ENCODE peak calls at places on chromosomes 2 and 18, in six cellular contexts. C is astrocyte, P is body of pancreas, E is Peyer's patch, S is tibial artery, A is fibroblast of lung. H is an unnamed sample. For H3K4me1, the result is how much of the 10 kb centered on the place peaks cover.

GRCh38 chr2:84393829-84394228 is 65.3 kb downstream of the SUCLG1 start:
- DNase-seq in C (peak), P (no peak), S (no peak), E (no peak), A (peak), H (no peak)

GRCh38 chr18:8001711-8002110 is 434.6 kb downstream of the PTPRM start:
- DNase-seq in S (no peak), C (no peak), E (no peak), P (no peak), A (no peak), H (no peak)

GRCh38 chr18:5627756-5628511 is 84.1 kb upstream of the EPB41L3 start:
- DNase-seq in A (no peak), C (no peak), S (no peak), E (peak), P (no peak), H (peak)

GRCh38 chr18:45722899-45723298 is 1.1 kb upstream of the SLC14A1 start:
- DNase-seq in C (peak), P (peak), S (peak), E (peak), A (peak), H (peak)

GRCh38 chr2:12607971-12608370 is 108.8 kb upstream of the TRIB2 start:
- DNase-seq in E (no peak), A (peak), S (no peak), P (no peak), C (peak), H (no peak)

GRCh38 chr2:240351826-240352426 is 83.5 kb upstream of the GPC1 start:
- DNase-seq in S (no peak), A (no peak), P (no peak), E (no peak), C (no peak), H (no peak)

GRCh38 chr18:62071071-62071470 is 115.8 kb downstream of the PIGN start:
- DNase-seq in S (no peak), P (no peak), C (no peak), A (peak), E (no peak), H (no peak)

GRCh38 chr2:27370816-27371620 is 602 bp downstream of the SNX17 start:
- DNase-seq in C (peak), E (peak), S (no peak), P (no peak), A (peak), H (peak)

GRCh38 chr2:178529194-178529593 is 48.9 kb downstream of the PLEKHA3 start:
- DNase-seq in S (no peak), P (no peak), C (no peak), E (no peak), A (no peak), H (no peak)

GRCh38 chr2:96412307-96413066 is 76.9 kb downstream of the NCAPH start:
- DNase-seq in E (no peak), S (no peak), A (peak), P (no peak), C (no peak), H (no peak)

GRCh38 chr2:75221872-75222271 is 22.6 kb upstream of the TACR1 start:
- DNase-seq in P (no peak), A (peak), S (no peak), E (no peak), C (peak), H (no peak)

GRCh38 chr2:197993830-197994229 is 189.4 kb downstream of the PLCL1 start:
- DNase-seq in A (peak), C (peak), S (no peak), E (no peak), P (no peak), H (no peak)

GRCh38 chr2:204228169-204228940 is 291.8 kb downstream of the ICOS start:
- DNase-seq in E (no peak), S (no peak), P (no peak), A (no peak), C (no peak), H (peak)

GRCh38 chr2:216294305-216294704 is 78.0 kb downstream of the MARCHF4 start:
- DNase-seq in P (no peak), C (no peak), S (no peak), A (no peak), E (no peak), H (peak)

GRCh38 chr2:178419123-178419522 is 31.9 kb downstream of the PRKRA start:
- DNase-seq in E (no peak), P (no peak), S (no peak), A (no peak), C (no peak), H (no peak)

GRCh38 chr2:207483477-207483876 is 46.3 kb upstream of the CREB1 start:
- DNase-seq in C (peak), E (no peak), S (no peak), P (no peak), A (peak), H (no peak)

GRCh38 chr2:207482630-207483029 is 47.1 kb upstream of the CREB1 start:
- DNase-seq in C (peak), E (no peak), A (peak), S (no peak), P (no peak), H (no peak)

GRCh38 chr2:207480521-207481034 is 49.2 kb upstream of the CREB1 start:
- DNase-seq in A (no peak), S (no peak), E (no peak), P (no peak), C (no peak), H (no peak)

GRCh38 chr2:207483066-207483465 is 46.7 kb upstream of the CREB1 start:
- DNase-seq in P (no peak), A (no peak), E (no peak), C (no peak), S (no peak), H (no peak)

DNA sequence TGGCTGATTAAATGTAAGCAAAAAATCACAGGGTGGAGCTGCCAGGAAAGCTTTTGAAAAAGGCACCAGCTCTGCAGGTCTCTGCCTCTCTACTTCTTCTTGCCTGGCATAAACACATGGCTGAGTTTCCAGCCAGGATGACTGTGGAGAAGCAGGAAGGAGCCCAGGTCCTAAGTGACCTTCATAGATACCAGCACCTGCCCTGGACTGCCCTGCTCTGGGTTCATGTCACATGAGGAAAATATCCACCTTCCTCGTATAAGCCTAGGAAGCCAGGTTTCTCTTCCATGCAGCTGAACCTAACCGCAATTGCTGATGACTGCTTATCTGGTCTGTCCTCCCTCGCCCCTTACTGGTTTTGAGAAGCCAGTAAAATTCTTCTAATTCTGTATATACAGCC is 47.8 kb upstream of the CREB1 start:
- DNase-seq in S (no peak), A (no peak), P (no peak), C (no peak), E (no peak), H (no peak)
- H3K4me3 ChIP-seq in S (no peak), A (no peak), P (no peak), C (no peak), E (no peak), H (no peak)

GRCh38 chr2:11292464-11293255 is 51.8 kb downstream of the ROCK2 start:
- DNase-seq in E (no peak), P (no peak), C (peak), A (peak), S (no peak), H (peak)
- H3K27ac ChIP-seq in E (no peak), P (no peak), C (no peak), A (no peak), S (no peak), H (peak)

GRCh38 chr2:229910832-229911412 is 10.9 kb downstream of the TRIP12 start:
- DNase-seq in C (no peak), S (no peak), P (no peak), E (peak), A (no peak), H (peak)
- H3K4me1 ChIP-seq in C (under half), S (under half), P (under half), E (under half), A (under half), H (under half)

GRCh38 chr2:212711851-212712250 is 173.2 kb upstream of the ERBB4 start:
- DNase-seq in E (no peak), S (no peak), P (no peak), A (peak), C (peak), H (no peak)
- H3K4me3 ChIP-seq in E (no peak), S (no peak), P (no peak), A (no peak), C (no peak), H (no peak)

DNA sequence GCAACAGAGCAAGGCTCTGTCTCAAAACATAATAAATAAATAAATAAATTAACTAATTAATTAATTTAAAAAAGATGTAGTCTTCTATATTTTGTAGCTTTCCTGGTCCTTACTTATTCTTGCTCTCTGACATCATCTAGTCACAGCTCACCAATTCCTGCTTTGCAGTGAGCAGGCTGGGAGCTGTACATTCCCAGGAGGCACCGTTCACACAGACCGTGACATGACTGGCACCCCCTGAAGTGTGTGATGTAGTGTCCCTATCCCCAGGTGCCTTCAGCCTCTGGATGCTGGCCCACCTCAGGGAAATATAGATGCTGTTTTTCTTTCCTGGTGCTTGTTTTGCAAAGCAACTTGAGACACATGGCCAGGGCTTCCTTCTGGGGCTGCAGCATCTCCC is 76.2 kb downstream of the RHOB start:
- DNase-seq in C (no peak), P (no peak), E (no peak), S (no peak), A (no peak), H (peak)
- H3K27ac ChIP-seq in C (no peak), P (no peak), E (no peak), S (no peak), A (no peak), H (no peak)

GRCh38 chr2:231672617-231673347 is 35.5 kb upstream of the PTMA start:
- DNase-seq in S (no peak), P (no peak), A (peak), E (peak), C (no peak), H (peak)
- H3K4me1 ChIP-seq in S (under half), P (under half), A (under half), E (half or more), C (under half), H (under half)

GRCh38 chr2:181682026-181682789 is 1.9 kb upstream of the NEUROD1 start:
- DNase-seq in C (no peak), P (no peak), A (no peak), E (no peak), S (no peak), H (peak)

GRCh38 chr2:181679544-181679979 is 755 bp downstream of the NEUROD1 start:
- DNase-seq in C (no peak), P (no peak), A (no peak), S (no peak), E (no peak), H (peak)

GRCh38 chr2:181678744-181679543 is 1.4 kb downstream of the NEUROD1 start:
- DNase-seq in A (no peak), P (no peak), C (no peak), E (no peak), S (no peak), H (no peak)

GRCh38 chr2:181680937-181681811 is 857 bp upstream of the NEUROD1 start:
- DNase-seq in P (no peak), E (no peak), S (no peak), A (no peak), C (no peak), H (peak)

DNA sequence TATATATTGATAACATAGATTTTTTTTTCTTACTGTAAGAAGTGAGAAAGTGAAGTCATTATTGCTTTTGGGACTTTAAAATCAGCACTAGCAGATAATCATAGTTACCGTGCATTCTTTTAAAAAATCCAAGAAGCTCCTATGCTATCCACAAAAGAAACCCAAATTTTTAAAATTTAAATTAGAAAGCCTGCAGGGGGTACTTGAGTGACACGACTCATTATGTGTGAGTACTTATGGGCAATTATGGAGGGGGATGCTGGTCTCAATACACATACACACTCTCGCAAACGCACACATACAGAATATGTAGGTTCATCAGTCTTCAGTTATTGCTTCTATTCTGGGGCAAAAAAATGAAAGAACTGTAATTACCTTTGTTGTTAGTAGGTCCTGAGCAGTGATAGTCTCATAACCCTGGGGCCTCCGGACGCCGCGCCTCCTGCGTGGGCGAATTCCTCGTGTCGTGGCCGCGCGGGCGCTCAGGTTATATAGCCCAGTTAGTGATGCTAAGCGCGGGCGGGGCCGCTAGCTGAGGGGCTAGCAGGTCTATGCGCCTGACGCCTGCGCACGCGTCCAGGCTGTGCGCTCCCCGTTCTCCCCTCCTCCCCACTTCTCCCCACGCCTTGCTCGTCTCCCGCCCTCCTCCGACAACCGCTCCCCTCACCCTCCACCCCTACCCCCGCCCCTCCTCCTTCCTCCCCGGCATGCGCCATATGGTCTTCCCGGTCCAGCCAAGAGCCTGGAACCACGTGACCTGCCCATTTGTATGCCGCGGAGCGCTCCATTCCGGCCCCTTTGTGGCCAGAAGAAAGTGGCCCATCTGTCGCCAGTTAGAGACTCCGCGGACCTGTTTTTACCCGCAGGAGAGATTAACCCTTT is at the start of gene NEUROD1:
- DNase-seq in A (no peak), E (no peak), S (no peak), C (no peak), P (no peak), H (peak)
- H3K4me3 ChIP-seq in A (peak), E (no peak), S (no peak), C (peak), P (no peak), H (peak)

GRCh38 chr2:43168016-43168369 is 58.4 kb downstream of the ZFP36L2 start:
- DNase-seq in C (no peak), A (no peak), P (no peak), S (no peak), E (no peak), H (no peak)
- H3K27ac ChIP-seq in C (no peak), A (no peak), P (peak), S (no peak), E (peak), H (no peak)

GRCh38 chr2:133516405-133517028 is 51.7 kb downstream of the NCKAP5 start:
- DNase-seq in A (no peak), C (no peak), E (no peak), P (no peak), S (no peak), H (no peak)
- H3K4me1 ChIP-seq in A (under half), C (under half), E (under half), P (under half), S (under half), H (under half)

DNA sequence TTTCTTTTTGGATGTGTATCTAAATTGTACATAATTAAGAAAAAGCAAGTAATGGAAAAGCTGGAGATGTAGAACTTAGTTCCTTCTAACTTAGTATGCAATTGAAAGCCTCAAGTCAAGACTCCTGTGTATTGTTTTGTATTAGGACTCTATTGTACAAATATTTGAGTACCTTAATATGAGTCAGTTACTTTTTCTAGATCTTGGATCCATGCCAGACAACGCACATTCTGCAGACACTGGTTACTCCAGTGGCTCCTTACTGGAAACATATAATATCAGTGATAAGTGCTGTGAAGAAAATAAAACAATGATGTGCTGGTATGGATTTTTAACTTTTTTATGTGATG is 1.5 kb downstream of the SLC39A10 start:
- DNase-seq in E (no peak), P (peak), C (peak), A (peak), S (no peak), H (no peak)
- H3K4me3 ChIP-seq in E (peak), P (no peak), C (peak), A (peak), S (peak), H (peak)